ENCODE peak calls at places on chromosomes 11 and 22, in six cellular contexts. One of them, this sample, is unnamed.

GRCh38 chr11:46918087-46918751 is at the start of gene LRP4:
- DNase-seq in IMR-90: no peak
- DNase-seq in H1: no peak
- DNase-seq in mesendoderm: peak; percentile 55
- DNase-seq in mesenchymal stem cell: peak; percentile 57
- DNase-seq in H9: peak; percentile 65
- DNase-seq in this sample: no peak

GRCh38 chr11:132716037-132716436 is 816.3 kb downstream of the OPCML start:
- DNase-seq in IMR-90: no peak
- DNase-seq in H1: no peak
- DNase-seq in mesendoderm: peak; percentile 7
- DNase-seq in mesenchymal stem cell: no peak
- DNase-seq in H9: no peak
- DNase-seq in this sample: no peak

GRCh38 chr22:28963362-28963761 is 80.0 kb downstream of the ZNRF3 start:
- DNase-seq in IMR-90: no peak
- DNase-seq in H1: no peak
- DNase-seq in mesendoderm: no peak
- DNase-seq in mesenchymal stem cell: no peak
- DNase-seq in H9: no peak
- DNase-seq in this sample: no peak

GRCh38 chr11:23995891-23996290 is 501.0 kb upstream of the LUZP2 start:
- DNase-seq in IMR-90: peak; percentile 96
- DNase-seq in H1: no peak
- DNase-seq in mesendoderm: no peak
- DNase-seq in mesenchymal stem cell: peak; percentile 45
- DNase-seq in H9: no peak
- DNase-seq in this sample: no peak

GRCh38 chr11:1916986-1917522 is 2.4 kb upstream of the TNNT3 start:
- DNase-seq in IMR-90: no peak
- DNase-seq in H1: no peak
- DNase-seq in mesendoderm: no peak
- DNase-seq in mesenchymal stem cell: no peak
- DNase-seq in H9: no peak
- DNase-seq in this sample: no peak

GRCh38 chr22:19043111-19044085 is 78.8 kb downstream of the DGCR2 start:
- DNase-seq in IMR-90: peak; percentile 15
- DNase-seq in H1: no peak
- DNase-seq in mesendoderm: no peak
- DNase-seq in mesenchymal stem cell: no peak
- DNase-seq in H9: no peak
- DNase-seq in this sample: no peak

GRCh38 chr11:116478205-116478604 is 294.6 kb downstream of the BUD13 start:
- DNase-seq in IMR-90: no peak
- DNase-seq in H1: no peak
- DNase-seq in mesendoderm: no peak
- DNase-seq in mesenchymal stem cell: no peak
- DNase-seq in H9: no peak
- DNase-seq in this sample: no peak

GRCh38 chr11:2816941-2817421 is 68.6 kb downstream of the CDKN1C start:
- DNase-seq in IMR-90: peak; percentile 81
- DNase-seq in H1: no peak
- DNase-seq in mesendoderm: no peak
- DNase-seq in mesenchymal stem cell: peak; percentile 59
- DNase-seq in H9: no peak
- DNase-seq in this sample: no peak

GRCh38 chr11:36155770-36156485 is 133.3 kb downstream of the COMMD9 start:
- DNase-seq in IMR-90: peak; percentile 78
- DNase-seq in H1: no peak
- DNase-seq in mesendoderm: peak; percentile 43
- DNase-seq in mesenchymal stem cell: no peak
- DNase-seq in H9: no peak
- DNase-seq in this sample: no peak

GRCh38 chr11:77547863-77548551 is 41.7 kb upstream of the AQP11 start:
- DNase-seq in IMR-90: peak; percentile 79
- DNase-seq in H1: peak; percentile 46
- DNase-seq in mesendoderm: peak; percentile 71
- DNase-seq in mesenchymal stem cell: peak; percentile 71
- DNase-seq in H9: peak; percentile 80
- DNase-seq in this sample: peak; percentile 56

GRCh38 chr11:65439331-65440181 is 17.0 kb downstream of the NEAT1 start:
- DNase-seq in IMR-90: peak; percentile 48
- DNase-seq in H1: no peak
- DNase-seq in mesendoderm: no peak
- DNase-seq in mesenchymal stem cell: peak; percentile 76
- DNase-seq in H9: no peak
- DNase-seq in this sample: no peak

GRCh38 chr22:18044548-18045271 is 20.3 kb upstream of the MICAL3 start:
- DNase-seq in IMR-90: peak; percentile 63
- DNase-seq in H1: no peak
- DNase-seq in mesendoderm: no peak
- DNase-seq in mesenchymal stem cell: no peak
- DNase-seq in H9: no peak
- DNase-seq in this sample: no peak

GRCh38 chr22:50696799-50697561 is 24.4 kb downstream of the SHANK3 start:
- DNase-seq in IMR-90: no peak
- DNase-seq in H1: no peak
- DNase-seq in mesendoderm: peak; percentile 26
- DNase-seq in mesenchymal stem cell: peak; percentile 33
- DNase-seq in H9: peak; percentile 59
- DNase-seq in this sample: peak; percentile 48

GRCh38 chr22:49961601-49962011 is 1.0 kb downstream of the PIM3 start:
- DNase-seq in IMR-90: no peak
- DNase-seq in H1: no peak
- DNase-seq in mesendoderm: no peak
- DNase-seq in mesenchymal stem cell: no peak
- DNase-seq in H9: peak; percentile 45
- DNase-seq in this sample: no peak

GRCh38 chr22:24407884-24408283 is 19.5 kb upstream of the ADORA2A start:
- DNase-seq in IMR-90: no peak
- DNase-seq in H1: no peak
- DNase-seq in mesendoderm: no peak
- DNase-seq in mesenchymal stem cell: no peak
- DNase-seq in H9: no peak
- DNase-seq in this sample: no peak

GRCh38 chr22:23922921-23923320 is 28.7 kb downstream of the MIF start:
- DNase-seq in IMR-90: no peak
- DNase-seq in H1: no peak
- DNase-seq in mesendoderm: no peak
- DNase-seq in mesenchymal stem cell: no peak
- DNase-seq in H9: no peak
- DNase-seq in this sample: no peak

GRCh38 chr11:66970371-66970807 is 4.7 kb upstream of the C11orf86 start:
- DNase-seq in IMR-90: no peak
- DNase-seq in H1: no peak
- DNase-seq in mesendoderm: no peak
- DNase-seq in mesenchymal stem cell: no peak
- DNase-seq in H9: no peak
- DNase-seq in this sample: no peak

GRCh38 chr22:42693055-42693762 is 27.5 kb downstream of the A4GALT start:
- DNase-seq in IMR-90: no peak
- DNase-seq in H1: no peak
- DNase-seq in mesendoderm: no peak
- DNase-seq in mesenchymal stem cell: no peak
- DNase-seq in H9: no peak
- DNase-seq in this sample: no peak

GRCh38 chr11:9462806-9463537 is 2.2 kb downstream of the ZNF143 start:
- DNase-seq in IMR-90: no peak
- DNase-seq in H1: no peak
- DNase-seq in mesendoderm: peak; percentile 19
- DNase-seq in mesenchymal stem cell: peak; percentile 21
- DNase-seq in H9: no peak
- DNase-seq in this sample: no peak

GRCh38 chr11:9460322-9461067 is at the start of gene ZNF143:
- DNase-seq in IMR-90: peak; percentile 100
- DNase-seq in H1: peak; percentile 100
- DNase-seq in mesendoderm: peak; percentile 100
- DNase-seq in mesenchymal stem cell: peak; percentile 100
- DNase-seq in H9: peak; percentile 100
- DNase-seq in this sample: peak; percentile 100

GRCh38 chr11:9461760-9462134 is 935 bp downstream of the ZNF143 start:
- DNase-seq in IMR-90: peak; percentile 15
- DNase-seq in H1: no peak
- DNase-seq in mesendoderm: peak; percentile 35
- DNase-seq in mesenchymal stem cell: peak; percentile 46
- DNase-seq in H9: no peak
- DNase-seq in this sample: no peak

GRCh38 chr11:9461068-9461759 is 402 bp downstream of the ZNF143 start:
- DNase-seq in IMR-90: peak; percentile 86
- DNase-seq in H1: no peak
- DNase-seq in mesendoderm: peak; percentile 94
- DNase-seq in mesenchymal stem cell: peak; percentile 93
- DNase-seq in H9: no peak
- DNase-seq in this sample: peak; percentile 83

GRCh38 chr11:9462172-9462799 is 1.5 kb downstream of the ZNF143 start:
- DNase-seq in IMR-90: peak; percentile 25
- DNase-seq in H1: no peak
- DNase-seq in mesendoderm: peak; percentile 29
- DNase-seq in mesenchymal stem cell: peak; percentile 45
- DNase-seq in H9: no peak
- DNase-seq in this sample: no peak
- H2BK120ac ChIP-seq in IMR-90: no peak overlapping the region
- H2BK120ac ChIP-seq in H1: no peak overlapping the region
- H2BK120ac ChIP-seq in mesendoderm: no peak overlapping the region
- H2BK120ac ChIP-seq in mesenchymal stem cell: no peak overlapping the region
- H2BK120ac ChIP-seq in H9: no peak overlapping the region
- H2BK120ac ChIP-seq in this sample: no peak overlapping the region

GRCh38 chr11:68040121-68040956 is 1.5 kb downstream of the TCIRG1 start:
- DNase-seq in IMR-90: peak; percentile 73
- DNase-seq in H1: peak; percentile 36
- DNase-seq in mesendoderm: peak; percentile 84
- DNase-seq in mesenchymal stem cell: peak; percentile 90
- DNase-seq in H9: peak; percentile 76
- DNase-seq in this sample: no peak

GRCh38 chr11:68037481-68038225 is 1.2 kb upstream of the TCIRG1 start:
- DNase-seq in IMR-90: no peak
- DNase-seq in H1: no peak
- DNase-seq in mesendoderm: no peak
- DNase-seq in mesenchymal stem cell: no peak
- DNase-seq in H9: no peak
- DNase-seq in this sample: no peak

GRCh38 chr11:68039526-68040086 is 781 bp downstream of the TCIRG1 start:
- DNase-seq in IMR-90: no peak
- DNase-seq in H1: no peak
- DNase-seq in mesendoderm: no peak
- DNase-seq in mesenchymal stem cell: no peak
- DNase-seq in H9: no peak
- DNase-seq in this sample: no peak

GRCh38 chr11:68038226-68038717 is 553 bp upstream of the TCIRG1 start:
- DNase-seq in IMR-90: no peak
- DNase-seq in H1: no peak
- DNase-seq in mesendoderm: no peak
- DNase-seq in mesenchymal stem cell: peak; percentile 34
- DNase-seq in H9: no peak
- DNase-seq in this sample: no peak

DNA sequence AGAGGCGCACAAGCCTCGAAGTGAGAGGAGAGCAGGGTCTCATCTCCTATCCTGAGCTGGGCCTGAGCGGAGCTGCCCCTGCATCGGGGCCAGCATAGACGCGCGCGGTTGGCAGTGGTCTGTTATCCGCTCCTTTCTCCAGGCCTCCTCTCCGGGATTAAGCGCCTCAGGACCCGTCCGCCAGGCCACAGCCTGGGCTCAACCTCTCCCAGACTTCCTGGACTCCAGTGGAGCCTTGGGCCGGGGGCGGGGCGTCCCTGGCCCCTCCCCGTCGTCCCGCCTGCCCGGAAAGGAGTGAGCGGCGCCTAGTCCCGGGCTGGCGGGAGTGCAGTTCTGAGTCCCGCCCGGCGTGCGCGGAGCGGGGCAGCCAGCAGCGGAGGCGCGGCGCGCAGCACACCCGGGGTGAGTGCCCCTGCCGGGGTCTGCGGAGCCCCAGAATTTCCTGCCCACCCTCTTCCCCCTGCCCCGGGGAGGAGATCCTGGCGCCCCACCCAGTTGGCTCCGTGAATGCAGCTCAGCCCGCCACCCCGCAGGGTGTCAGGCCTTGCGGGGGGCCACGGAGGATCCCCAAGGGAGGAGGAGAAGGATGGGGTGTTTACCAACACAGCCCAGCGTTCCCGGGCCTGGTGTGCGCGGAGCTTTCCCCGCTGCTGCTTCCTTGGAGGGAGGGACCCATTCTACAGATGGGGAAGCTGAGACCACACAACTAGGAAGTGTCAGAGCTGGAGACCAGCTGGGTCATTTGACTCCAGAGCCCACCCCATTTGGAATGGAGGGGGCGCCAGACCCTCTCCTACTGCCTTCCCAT is at the start of gene TCIRG1:
- DNase-seq in IMR-90: peak; percentile 70
- DNase-seq in H1: peak; percentile 47
- DNase-seq in mesendoderm: peak; percentile 89
- DNase-seq in mesenchymal stem cell: peak; percentile 83
- DNase-seq in H9: peak; percentile 90
- DNase-seq in this sample: peak; percentile 35
- H2BK120ac ChIP-seq in IMR-90: peak within 1 kb of the TSS; percentile 81
- H2BK120ac ChIP-seq in H1: peak within 1 kb of the TSS; percentile 83
- H2BK120ac ChIP-seq in mesendoderm: no peak within 1 kb of the TSS
- H2BK120ac ChIP-seq in mesenchymal stem cell: peak within 1 kb of the TSS; percentile 94
- H2BK120ac ChIP-seq in H9: no peak within 1 kb of the TSS
- H2BK120ac ChIP-seq in this sample: peak within 1 kb of the TSS; percentile 26

DNA sequence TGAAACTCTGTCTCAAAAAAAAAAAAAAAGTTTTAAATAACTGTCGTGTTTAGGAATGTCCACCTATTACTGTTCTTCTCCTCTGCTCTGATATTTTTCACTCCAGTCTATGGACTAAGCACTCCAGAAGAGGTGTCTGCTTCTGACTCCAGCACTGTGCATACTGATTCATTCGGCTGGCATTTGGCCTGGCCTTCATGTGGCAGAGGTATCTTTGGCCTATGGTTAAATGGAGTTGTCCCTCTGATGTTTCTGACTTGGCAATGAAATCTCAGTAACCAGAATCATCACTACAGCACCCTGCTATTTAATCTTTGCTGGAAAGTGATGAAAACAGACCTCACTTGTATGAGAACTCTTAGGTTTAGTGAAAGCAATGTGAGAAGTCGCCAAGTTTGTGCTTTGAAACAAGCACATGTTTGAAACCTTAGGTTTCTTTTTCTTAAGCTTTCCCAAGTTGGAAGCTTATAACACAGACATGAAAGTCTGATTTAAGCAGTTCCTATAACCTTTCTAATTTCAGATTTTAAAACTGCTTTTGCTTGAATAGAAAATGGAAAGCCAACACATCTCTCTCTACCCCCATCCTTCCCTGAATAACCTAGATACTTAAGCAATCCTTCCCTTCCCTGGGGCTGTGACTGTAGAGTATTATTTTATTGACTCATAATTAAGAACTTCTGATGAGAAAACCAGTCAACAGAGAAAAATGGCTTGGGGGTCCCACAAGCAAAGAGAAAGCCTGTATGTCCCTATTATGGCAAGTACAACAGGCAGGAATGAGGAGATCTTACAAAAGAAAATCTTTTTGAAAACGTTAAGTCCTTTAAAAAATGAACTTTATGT is 155.0 kb downstream of the MAML2 start:
- DNase-seq in IMR-90: peak; percentile 85
- DNase-seq in H1: no peak
- DNase-seq in mesendoderm: no peak
- DNase-seq in mesenchymal stem cell: peak; percentile 79
- DNase-seq in H9: no peak
- DNase-seq in this sample: no peak
- H2BK120ac ChIP-seq in IMR-90: peak overlapping the region; percentile 88
- H2BK120ac ChIP-seq in H1: no peak overlapping the region
- H2BK120ac ChIP-seq in mesendoderm: no peak overlapping the region
- H2BK120ac ChIP-seq in mesenchymal stem cell: peak overlapping the region; percentile 44
- H2BK120ac ChIP-seq in H9: no peak overlapping the region
- H2BK120ac ChIP-seq in this sample: no peak overlapping the region

GRCh38 chr22:34971456-34971855 is 94.5 kb upstream of the ISX start:
- DNase-seq in IMR-90: no peak
- DNase-seq in H1: no peak
- DNase-seq in mesendoderm: no peak
- DNase-seq in mesenchymal stem cell: no peak
- DNase-seq in H9: no peak
- DNase-seq in this sample: no peak
- H2BK120ac ChIP-seq in IMR-90: no peak overlapping the region
- H2BK120ac ChIP-seq in H1: no peak overlapping the region
- H2BK120ac ChIP-seq in mesendoderm: peak overlapping the region; percentile 9
- H2BK120ac ChIP-seq in mesenchymal stem cell: no peak overlapping the region
- H2BK120ac ChIP-seq in H9: no peak overlapping the region
- H2BK120ac ChIP-seq in this sample: no peak overlapping the region

This sample was measured in neuronal stem cell.